ENCODE peak calls at places on chromosome 7, in four cellular contexts. One of them, this sample, is unnamed.

GRCh38 chr7:70696139-70696782 is 435.7 kb upstream of the GALNT17 start:
- DNase-seq in IMR-90: peak; percentile 52
- DNase-seq in DND-41: peak; percentile 13
- DNase-seq in neural progenitor cell: peak; percentile 30
- DNase-seq in this sample: peak; percentile 42

GRCh38 chr7:148501707-148502139 is 88.8 kb upstream of the C7orf33 start:
- DNase-seq in neural progenitor cell: peak; percentile 58
- DNase-seq in IMR-90: no peak
- DNase-seq in DND-41: no peak
- DNase-seq in this sample: peak; percentile 92

GRCh38 chr7:17009007-17009719 is 127.4 kb upstream of the AGR3 start:
- DNase-seq in neural progenitor cell: no peak
- DNase-seq in IMR-90: peak; percentile 45
- DNase-seq in DND-41: no peak
- DNase-seq in this sample: peak; percentile 14

GRCh38 chr7:46286346-46286745 is 365.3 kb upstream of the IGFBP3 start:
- DNase-seq in IMR-90: no peak
- DNase-seq in neural progenitor cell: no peak
- DNase-seq in DND-41: no peak
- DNase-seq in this sample: no peak

GRCh38 chr7:73429218-73429617 is 4.4 kb upstream of the FZD9 start:
- DNase-seq in neural progenitor cell: peak; percentile 98
- DNase-seq in DND-41: no peak
- DNase-seq in IMR-90: peak; percentile 38
- DNase-seq in this sample: no peak

GRCh38 chr7:39712746-39713145 is 89.4 kb downstream of the RALA start:
- DNase-seq in IMR-90: no peak
- DNase-seq in DND-41: no peak
- DNase-seq in neural progenitor cell: no peak
- DNase-seq in this sample: no peak

GRCh38 chr7:7421850-7422249 is 113.8 kb downstream of the COL28A1 start:
- DNase-seq in neural progenitor cell: no peak
- DNase-seq in DND-41: no peak
- DNase-seq in IMR-90: no peak
- DNase-seq in this sample: no peak

GRCh38 chr7:152419473-152420429 is 16.1 kb downstream of the KMT2C start:
- DNase-seq in neural progenitor cell: no peak
- DNase-seq in DND-41: no peak
- DNase-seq in IMR-90: no peak
- DNase-seq in this sample: no peak

GRCh38 chr7:138669364-138669763 is 31.8 kb downstream of the SVOPL start:
- DNase-seq in neural progenitor cell: no peak
- DNase-seq in IMR-90: no peak
- DNase-seq in DND-41: no peak
- DNase-seq in this sample: no peak

GRCh38 chr7:116953727-116954442 is 584 bp downstream of the ST7 start:
- DNase-seq in DND-41: no peak
- DNase-seq in neural progenitor cell: peak; percentile 80
- DNase-seq in IMR-90: peak; percentile 88
- DNase-seq in this sample: peak; percentile 49

GRCh38 chr7:78792006-78792405 is 661.5 kb downstream of the MAGI2 start:
- DNase-seq in neural progenitor cell: no peak
- DNase-seq in DND-41: no peak
- DNase-seq in IMR-90: peak; percentile 33
- DNase-seq in this sample: no peak

GRCh38 chr7:134828361-134828760 is 48.9 kb downstream of the CALD1 start:
- DNase-seq in IMR-90: peak; percentile 51
- DNase-seq in DND-41: no peak
- DNase-seq in neural progenitor cell: no peak
- DNase-seq in this sample: no peak

GRCh38 chr7:39465055-39465929 is 100.9 kb upstream of the YAE1 start:
- DNase-seq in DND-41: peak; percentile 22
- DNase-seq in IMR-90: peak; percentile 63
- DNase-seq in neural progenitor cell: peak; percentile 80
- DNase-seq in this sample: peak; percentile 79

GRCh38 chr7:151861881-151862280 is 15.0 kb downstream of the PRKAG2 start:
- DNase-seq in DND-41: no peak
- DNase-seq in neural progenitor cell: no peak
- DNase-seq in IMR-90: no peak
- DNase-seq in this sample: no peak

GRCh38 chr7:132395375-132395774 is 180.9 kb downstream of the PLXNA4 start:
- DNase-seq in neural progenitor cell: no peak
- DNase-seq in DND-41: no peak
- DNase-seq in IMR-90: no peak
- DNase-seq in this sample: no peak

GRCh38 chr7:90709501-90710465 is 113.7 kb downstream of the CDK14 start:
- DNase-seq in IMR-90: peak; percentile 78
- DNase-seq in DND-41: no peak
- DNase-seq in neural progenitor cell: no peak
- DNase-seq in this sample: peak; percentile 76

GRCh38 chr7:117157121-117157870 is 165.6 kb downstream of the WNT2 start:
- DNase-seq in DND-41: no peak
- DNase-seq in neural progenitor cell: no peak
- DNase-seq in IMR-90: peak; percentile 87
- DNase-seq in this sample: no peak

GRCh38 chr7:131507592-131508331 is 48.7 kb downstream of the PODXL start:
- DNase-seq in DND-41: peak; percentile 84
- DNase-seq in neural progenitor cell: peak; percentile 78
- DNase-seq in IMR-90: peak; percentile 60
- DNase-seq in this sample: peak; percentile 84

GRCh38 chr7:17725761-17726160 is 214.5 kb downstream of the SNX13 start:
- DNase-seq in neural progenitor cell: no peak
- DNase-seq in DND-41: no peak
- DNase-seq in IMR-90: no peak
- DNase-seq in this sample: no peak

GRCh38 chr7:17097668-17098297 is 200.7 kb upstream of the AHR start:
- DNase-seq in DND-41: peak; percentile 47
- DNase-seq in neural progenitor cell: no peak
- DNase-seq in IMR-90: peak; percentile 10
- DNase-seq in this sample: no peak

GRCh38 chr7:65477326-65477725 is 103.7 kb downstream of the ZNF92 start:
- DNase-seq in DND-41: no peak
- DNase-seq in IMR-90: peak; percentile 5
- DNase-seq in neural progenitor cell: peak; percentile 72
- DNase-seq in this sample: no peak

GRCh38 chr7:158024881-158025280 is 562.7 kb downstream of the PTPRN2 start:
- DNase-seq in DND-41: no peak
- DNase-seq in neural progenitor cell: no peak
- DNase-seq in IMR-90: no peak
- DNase-seq in this sample: no peak

GRCh38 chr7:115352375-115352774 is 430.5 kb downstream of the MDFIC start:
- DNase-seq in DND-41: no peak
- DNase-seq in neural progenitor cell: no peak
- DNase-seq in IMR-90: peak; percentile 91
- DNase-seq in this sample: no peak

GRCh38 chr7:46619723-46620310 is 698.7 kb upstream of the IGFBP3 start:
- DNase-seq in DND-41: no peak
- DNase-seq in IMR-90: no peak
- DNase-seq in neural progenitor cell: no peak
- DNase-seq in this sample: no peak

GRCh38 chr7:24905996-24906770 is 73.8 kb downstream of the OSBPL3 start:
- DNase-seq in IMR-90: no peak
- DNase-seq in neural progenitor cell: no peak
- DNase-seq in DND-41: no peak
- DNase-seq in this sample: no peak

GRCh38 chr7:143503261-143503660 is 25.6 kb downstream of the TAS2R41 start:
- DNase-seq in neural progenitor cell: no peak
- DNase-seq in IMR-90: no peak
- DNase-seq in DND-41: no peak
- DNase-seq in this sample: no peak

GRCh38 chr7:36600314-36600682 is 124.0 kb downstream of the AOAH start:
- DNase-seq in DND-41: no peak
- DNase-seq in neural progenitor cell: no peak
- DNase-seq in IMR-90: no peak
- DNase-seq in this sample: no peak

GRCh38 chr7:70420263-70420662 is 711.7 kb upstream of the GALNT17 start:
- DNase-seq in DND-41: no peak
- DNase-seq in neural progenitor cell: peak; percentile 31
- DNase-seq in IMR-90: no peak
- DNase-seq in this sample: no peak

GRCh38 chr7:98748090-98748489 is 121.7 kb downstream of the TMEM130 start:
- DNase-seq in neural progenitor cell: no peak
- DNase-seq in IMR-90: no peak
- DNase-seq in DND-41: no peak
- DNase-seq in this sample: no peak

GRCh38 chr7:22295402-22296264 is 61.3 kb downstream of the RAPGEF5 start:
- DNase-seq in DND-41: no peak
- DNase-seq in IMR-90: no peak
- DNase-seq in neural progenitor cell: peak; percentile 34
- DNase-seq in this sample: no peak

GRCh38 chr7:51019231-51019844 is 236.6 kb upstream of the GRB10 start:
- DNase-seq in neural progenitor cell: no peak
- DNase-seq in DND-41: no peak
- DNase-seq in IMR-90: peak; percentile 51
- DNase-seq in this sample: no peak

GRCh38 chr7:93910076-93910994 is 4.0 kb downstream of the GNGT1 start:
- DNase-seq in DND-41: no peak
- DNase-seq in neural progenitor cell: no peak
- DNase-seq in IMR-90: peak; percentile 84
- DNase-seq in this sample: no peak

GRCh38 chr7:134752006-134752760 is 27.3 kb upstream of the CALD1 start:
- DNase-seq in DND-41: no peak
- DNase-seq in IMR-90: peak; percentile 71
- DNase-seq in neural progenitor cell: no peak
- DNase-seq in this sample: no peak

GRCh38 chr7:99919814-99920618 is 686 bp upstream of the TRIM4 start:
- DNase-seq in IMR-90: peak; percentile 9
- DNase-seq in neural progenitor cell: no peak
- DNase-seq in DND-41: no peak
- DNase-seq in this sample: no peak

GRCh38 chr7:38382627-38383026 is 109.2 kb upstream of the TARP start:
- DNase-seq in DND-41: no peak
- DNase-seq in IMR-90: peak; percentile 10
- DNase-seq in neural progenitor cell: no peak
- DNase-seq in this sample: no peak

GRCh38 chr7:27103489-27104226 is 1.2 kb upstream of the HOXA2 start:
- DNase-seq in IMR-90: peak; percentile 44
- DNase-seq in DND-41: no peak
- DNase-seq in neural progenitor cell: peak; percentile 56
- DNase-seq in this sample: no peak
- H3K4me3 ChIP-seq in IMR-90: peak overlapping the region; percentile 52
- H3K4me3 ChIP-seq in DND-41: no peak overlapping the region
- H3K4me3 ChIP-seq in neural progenitor cell: no peak overlapping the region
- H3K4me3 ChIP-seq in this sample: no peak overlapping the region

GRCh38 chr7:29309041-29309860 is 114.7 kb downstream of the CHN2 start:
- DNase-seq in IMR-90: no peak
- DNase-seq in neural progenitor cell: no peak
- DNase-seq in DND-41: peak; percentile 9
- DNase-seq in this sample: no peak
- H2AFZ ChIP-seq in IMR-90: no peak overlapping the region
- H2AFZ ChIP-seq in neural progenitor cell: no peak overlapping the region
- H2AFZ ChIP-seq in DND-41: no peak overlapping the region
- H2AFZ ChIP-seq in this sample: no peak overlapping the region

DNA sequence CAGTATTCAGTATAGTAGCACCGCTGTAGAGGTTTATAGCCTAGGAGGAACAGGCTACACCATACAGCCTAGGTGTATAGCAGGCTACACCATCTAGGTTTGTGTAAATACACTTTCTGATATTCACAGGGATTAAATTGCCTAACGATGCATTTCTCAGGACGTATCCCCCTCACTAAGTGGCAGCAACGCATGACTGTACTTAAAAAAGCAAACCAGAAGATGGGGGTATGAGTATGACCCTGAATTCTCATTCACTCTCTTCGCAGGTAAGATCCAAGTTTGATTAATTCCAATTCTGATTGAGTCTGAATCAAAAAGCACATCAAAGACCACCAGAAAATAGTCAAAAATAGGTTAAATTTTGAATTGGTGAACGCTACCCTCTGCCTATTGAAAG is 972 bp downstream of the ORC5 start:
- DNase-seq in neural progenitor cell: no peak
- DNase-seq in DND-41: no peak
- DNase-seq in IMR-90: no peak
- DNase-seq in this sample: no peak
- H3K4me3 ChIP-seq in neural progenitor cell: peak overlapping the region; percentile 85
- H3K4me3 ChIP-seq in DND-41: peak overlapping the region; percentile 92
- H3K4me3 ChIP-seq in IMR-90: peak overlapping the region; percentile 65
- H3K4me3 ChIP-seq in this sample: peak overlapping the region; percentile 95

DNA sequence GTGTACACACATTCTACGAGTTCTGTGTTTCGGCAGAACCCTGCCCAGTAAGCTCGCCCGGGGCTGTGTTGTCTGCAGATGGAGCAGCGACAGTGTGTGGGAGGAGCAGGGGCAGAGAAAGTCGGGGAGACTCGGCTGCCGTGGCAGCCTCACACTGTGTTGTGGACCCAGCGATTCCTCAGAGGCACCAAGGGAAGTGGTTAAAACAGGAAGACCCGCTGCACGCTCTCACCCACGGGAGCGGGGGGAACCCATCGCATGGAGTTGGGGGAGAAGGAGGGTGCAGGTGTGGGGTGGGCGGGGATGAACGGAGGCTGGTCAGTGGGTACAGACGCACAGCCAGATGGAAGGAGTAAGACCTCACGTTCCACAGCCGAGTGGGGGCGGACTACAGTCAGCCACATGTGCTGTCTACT is 250.2 kb downstream of the ELFN1 start:
- DNase-seq in neural progenitor cell: no peak
- DNase-seq in IMR-90: no peak
- DNase-seq in DND-41: peak; percentile 82
- DNase-seq in this sample: no peak
- H2AFZ ChIP-seq in neural progenitor cell: no peak overlapping the region
- H2AFZ ChIP-seq in IMR-90: peak overlapping the region; percentile 44
- H2AFZ ChIP-seq in DND-41: no peak overlapping the region
- H2AFZ ChIP-seq in this sample: no peak overlapping the region

GRCh38 chr7:6237002-6237401 is 35.4 kb downstream of the CYTH3 start:
- DNase-seq in neural progenitor cell: no peak
- DNase-seq in DND-41: no peak
- DNase-seq in IMR-90: no peak
- DNase-seq in this sample: no peak
- H3K4me3 ChIP-seq in neural progenitor cell: no peak overlapping the region
- H3K4me3 ChIP-seq in DND-41: no peak overlapping the region
- H3K4me3 ChIP-seq in IMR-90: no peak overlapping the region
- H3K4me3 ChIP-seq in this sample: no peak overlapping the region

GRCh38 chr7:101815826-101816488 is 1.5 kb upstream of the CUX1 start:
- DNase-seq in IMR-90: peak; percentile 79
- DNase-seq in DND-41: peak; percentile 76
- DNase-seq in neural progenitor cell: peak; percentile 95
- DNase-seq in this sample: peak; percentile 82

GRCh38 chr7:101812595-101812994 is 4.8 kb upstream of the CUX1 start:
- DNase-seq in IMR-90: no peak
- DNase-seq in neural progenitor cell: no peak
- DNase-seq in DND-41: no peak
- DNase-seq in this sample: no peak

GRCh38 chr7:101813414-101814019 is 3.9 kb upstream of the CUX1 start:
- DNase-seq in neural progenitor cell: no peak
- DNase-seq in IMR-90: no peak
- DNase-seq in DND-41: no peak
- DNase-seq in this sample: no peak

GRCh38 chr7:101814996-101815825 is 2.2 kb upstream of the CUX1 start:
- DNase-seq in IMR-90: peak; percentile 21
- DNase-seq in DND-41: peak; percentile 73
- DNase-seq in neural progenitor cell: peak; percentile 56
- DNase-seq in this sample: peak; percentile 65

GRCh38 chr7:101814081-101814995 is 3.1 kb upstream of the CUX1 start:
- DNase-seq in neural progenitor cell: peak; percentile 92
- DNase-seq in DND-41: peak; percentile 71
- DNase-seq in IMR-90: peak; percentile 44
- DNase-seq in this sample: peak; percentile 78
- H2AFZ ChIP-seq in neural progenitor cell: peak overlapping the region; percentile 35
- H2AFZ ChIP-seq in DND-41: peak overlapping the region; percentile 68
- H2AFZ ChIP-seq in IMR-90: peak overlapping the region; percentile 98
- H2AFZ ChIP-seq in this sample: peak overlapping the region; percentile 98

This sample was measured in MM.1S.